ENCODE peak calls at places on chromosomes 3 and 15, in six cellular contexts. Q, A, T, G, U and D are unnamed samples.
A peak's percentile ranks its signal among the peaks of the same experiment; 100 is the strongest.

GRCh38 chr3:179082416-179082815 is 10.8 kb upstream of the ZMAT3 start:
- DNase-seq in Q (no peak), A (no peak), T (no peak), G (no peak), U (no peak), D (no peak)

GRCh38 chr3:128993461-128994172 is at the start of gene CFAP92:
- DNase-seq in Q (peak; percentile 92), A (peak; percentile 72), T (peak; percentile 93), G (peak; percentile 94), U (peak; percentile 97), D (peak; percentile 97)

GRCh38 chr3:149999421-149999820 is 28.7 kb upstream of the PFN2 start:
- DNase-seq in Q (no peak), A (no peak), T (no peak), G (no peak), U (no peak), D (no peak)

GRCh38 chr3:39038165-39038564 is 13.6 kb downstream of the SCN11A start:
- DNase-seq in Q (no peak), A (no peak), T (no peak), G (no peak), U (no peak), D (no peak)

GRCh38 chr3:38227989-38228388 is 37.6 kb upstream of the SLC22A13 start:
- DNase-seq in Q (no peak), A (no peak), T (no peak), G (no peak), U (no peak), D (no peak)

GRCh38 chr3:52509753-52510328 is 14.7 kb downstream of the STAB1 start:
- DNase-seq in Q (no peak), A (no peak), T (no peak), G (no peak), U (no peak), D (no peak)

GRCh38 chr3:33543600-33543999 is 103.4 kb upstream of the UBP1 start:
- DNase-seq in Q (no peak), A (no peak), T (no peak), G (no peak), U (no peak), D (no peak)

GRCh38 chr3:107988464-107989156 is 102.2 kb downstream of the CD47 start:
- DNase-seq in Q (peak; percentile 30), A (no peak), T (no peak), G (peak; percentile 52), U (no peak), D (no peak)

GRCh38 chr3:63863150-63864007 is at the start of the genes ATXN7 and THOC7:
- DNase-seq in Q (peak; percentile 74), A (peak; percentile 25), T (peak; percentile 83), G (peak; percentile 79), U (peak; percentile 90), D (no peak)

GRCh38 chr3:57559526-57559925 is 3.5 kb downstream of the PDE12 start:
- DNase-seq in Q (no peak), A (no peak), T (no peak), G (no peak), U (no peak), D (no peak)

GRCh38 chr15:97759363-97759762 is 201.1 kb upstream of the ARRDC4 start:
- DNase-seq in Q (no peak), A (no peak), T (no peak), G (no peak), U (no peak), D (no peak)

GRCh38 chr15:48940508-48940907 is 23.2 kb downstream of the SHC4 start:
- DNase-seq in Q (no peak), A (no peak), T (no peak), G (no peak), U (no peak), D (no peak)

GRCh38 chr3:124934577-124934976 is at the start of gene MUC13:
- DNase-seq in Q (no peak), A (no peak), T (no peak), G (no peak), U (no peak), D (no peak)

GRCh38 chr15:76431936-76432335 is 95.4 kb downstream of the ISL2 start:
- DNase-seq in Q (no peak), A (no peak), T (no peak), G (no peak), U (no peak), D (no peak)

GRCh38 chr3:25532763-25533162 is 104.7 kb downstream of the RARB start:
- DNase-seq in Q (no peak), A (peak; percentile 7), T (no peak), G (peak; percentile 28), U (no peak), D (no peak)

GRCh38 chr3:46393554-46394434 is 13.1 kb downstream of the CCR5AS start:
- DNase-seq in Q (no peak), A (no peak), T (no peak), G (no peak), U (no peak), D (no peak)

GRCh38 chr3:16515885-16516420 is 2.5 kb upstream of the RFTN1 start:
- DNase-seq in Q (no peak), A (no peak), T (no peak), G (no peak), U (peak; percentile 79), D (no peak)

GRCh38 chr3:193773266-193774183 is 180.5 kb downstream of the OPA1 start:
- DNase-seq in Q (no peak), A (no peak), T (no peak), G (no peak), U (no peak), D (peak; percentile 83)

GRCh38 chr3:196179380-196180308 is 31.6 kb downstream of the ZDHHC19 start:
- DNase-seq in Q (no peak), A (no peak), T (no peak), G (no peak), U (peak; percentile 36), D (no peak)

GRCh38 chr3:72337480-72337855 is 510.8 kb downstream of the SHQ1 start:
- DNase-seq in Q (no peak), A (no peak), T (no peak), G (no peak), U (no peak), D (no peak)

GRCh38 chr15:71807691-71808091 is 2.7 kb upstream of the NR2E3 start:
- DNase-seq in Q (no peak), A (no peak), T (no peak), G (no peak), U (peak; percentile 26), D (no peak)

GRCh38 chr3:7876741-7877297 is 624.8 kb upstream of the LMCD1 start:
- DNase-seq in Q (no peak), A (no peak), T (no peak), G (no peak), U (no peak), D (no peak)

GRCh38 chr3:69745503-69745902 is 6.2 kb downstream of the MITF start:
- DNase-seq in Q (no peak), A (no peak), T (no peak), G (no peak), U (no peak), D (no peak)

GRCh38 chr3:52047295-52047960 is 8.9 kb downstream of the DUSP7 start:
- DNase-seq in Q (no peak), A (no peak), T (no peak), G (peak; percentile 80), U (no peak), D (no peak)

GRCh38 chr3:141920701-141921100 is 44.3 kb downstream of the ATP1B3 start:
- DNase-seq in Q (no peak), A (no peak), T (no peak), G (no peak), U (no peak), D (no peak)

GRCh38 chr3:15360786-15361493 is 28.6 kb upstream of the SH3BP5 start:
- DNase-seq in Q (no peak), A (no peak), T (no peak), G (no peak), U (no peak), D (no peak)

GRCh38 chr3:141530133-141530768 is 43.4 kb downstream of the RASA2 start:
- DNase-seq in Q (no peak), A (no peak), T (no peak), G (no peak), U (no peak), D (no peak)

GRCh38 chr3:134312873-134313838 is 61.1 kb downstream of the AMOTL2 start:
- DNase-seq in Q (peak; percentile 74), A (no peak), T (peak; percentile 91), G (peak; percentile 81), U (no peak), D (no peak)
- TF ChIP-seq EP300 in Q (no peak), A (no peak), T (no peak), G (no peak), U (no peak), D (peak; percentile 83)

GRCh38 chr15:79919090-79919748 is 22.4 kb upstream of the MTHFS start:
- DNase-seq in Q (no peak), A (no peak), T (no peak), G (no peak), U (no peak), D (no peak)

GRCh38 chr15:79919749-79920511 is 23.1 kb upstream of the MTHFS start:
- DNase-seq in Q (no peak), A (no peak), T (no peak), G (no peak), U (no peak), D (no peak)

GRCh38 chr15:79916424-79916823 is 19.6 kb upstream of the MTHFS start:
- DNase-seq in Q (no peak), A (no peak), T (no peak), G (no peak), U (no peak), D (no peak)

GRCh38 chr15:79918278-79918677 is 21.5 kb upstream of the MTHFS start:
- DNase-seq in Q (no peak), A (no peak), T (no peak), G (no peak), U (no peak), D (no peak)

GRCh38 chr15:79914728-79915127 is 17.9 kb upstream of the MTHFS start:
- DNase-seq in Q (no peak), A (no peak), T (no peak), G (no peak), U (no peak), D (no peak)
- H3K9me3 ChIP-seq in Q (no peaks in the 10 kb centered on the region), A (peaks cover 62% of the 10 kb centered on the region), T (peaks cover 19% of the 10 kb centered on the region), G (peaks cover 64% of the 10 kb centered on the region), U (peaks cover 18% of the 10 kb centered on the region), D (peaks cover 48% of the 10 kb centered on the region)

GRCh38 chr15:82317091-82317489 is 32.2 kb downstream of the GOLGA6L10 start:
- DNase-seq in Q (no peak), A (no peak), T (peak; percentile 56), G (no peak), U (no peak), D (no peak)
- H3K27ac ChIP-seq in Q (no peak overlapping the region), A (no peak overlapping the region), T (no peak overlapping the region), G (no peak overlapping the region), U (no peak overlapping the region), D (no peak overlapping the region)

DNA sequence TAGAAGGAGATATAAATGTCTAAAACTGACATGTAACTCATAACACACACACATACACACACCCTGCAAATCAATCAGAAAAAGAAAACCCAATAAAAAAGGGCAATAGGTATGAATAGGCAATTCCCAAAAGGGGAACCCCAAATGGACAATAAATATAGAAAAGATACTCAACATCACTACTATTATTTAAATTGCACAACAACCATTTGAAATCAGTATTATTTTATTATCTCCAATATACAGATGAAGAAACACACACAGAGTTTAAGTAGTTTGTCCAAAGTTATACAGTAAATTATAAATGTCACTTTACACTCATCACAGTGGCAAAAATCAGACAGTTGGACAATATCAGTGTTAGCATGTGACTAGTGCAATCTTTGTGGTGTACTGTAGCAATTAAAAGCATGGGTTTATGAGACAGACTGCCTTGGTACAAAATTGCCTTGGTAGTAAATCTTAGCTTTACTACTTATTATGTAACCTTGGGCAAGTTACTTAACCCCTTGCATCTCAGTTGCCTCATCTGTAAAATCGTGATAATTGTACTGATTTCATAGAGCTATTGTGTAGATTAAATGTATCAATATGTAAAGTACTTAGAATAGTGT is 3.4 kb upstream of the FSTL1 start:
- DNase-seq in Q (no peak), A (no peak), T (no peak), G (no peak), U (no peak), D (no peak)
- TF ChIP-seq EP300 in Q (no peak), A (no peak), T (no peak), G (no peak), U (no peak), D (no peak)